ENCODE peak calls at places on chromosome 7, in seven cellular contexts. W, H, L, E, S, C and J are unnamed samples. For H3K4me1 and H3K9me3, the result is how much of the 10 kb centered on the place peaks cover.

GRCh38 chr7:127392182-127392565 is 334 bp downstream of the ZNF800 start:
- DNase-seq in S (peak), E (no peak), W (no peak), H (peak), L (peak), C (peak), J (peak)

GRCh38 chr7:139610595-139610994 is 87.1 kb downstream of the CLEC2L start:
- DNase-seq in W (no peak), H (no peak), L (no peak), E (no peak), S (no peak), C (no peak), J (no peak)

GRCh38 chr7:131106681-131107342 is 220.9 kb upstream of the MKLN1 start:
- DNase-seq in E (no peak), S (peak), H (peak), C (peak), W (peak), L (no peak), J (peak)

GRCh38 chr7:36216063-36216684 is 63.1 kb downstream of the EEPD1 start:
- DNase-seq in H (no peak), L (peak), S (no peak), W (no peak), C (no peak), E (no peak), J (no peak)

GRCh38 chr7:73436031-73436929 is 2.7 kb downstream of the FZD9 start:
- DNase-seq in S (no peak), H (no peak), C (no peak), W (no peak), L (no peak), E (no peak), J (no peak)

GRCh38 chr7:50608196-50608906 is 43.1 kb upstream of the DDC start:
- DNase-seq in W (no peak), C (no peak), E (no peak), L (no peak), S (no peak), H (no peak), J (peak)

GRCh38 chr7:36387437-36388345 is 2.0 kb upstream of the ANLN start:
- DNase-seq in C (no peak), S (no peak), E (peak), H (no peak), L (no peak), W (no peak), J (no peak)

GRCh38 chr7:106891545-106892410 is 26.7 kb downstream of the PIK3CG start:
- DNase-seq in S (no peak), L (peak), H (no peak), W (peak), E (no peak), C (no peak), J (no peak)

GRCh38 chr7:150479023-150479716 is 28.7 kb downstream of the GIMAP8 start:
- DNase-seq in E (no peak), W (no peak), H (no peak), C (no peak), S (no peak), L (no peak), J (peak)

GRCh38 chr7:42661312-42661711 is 250.6 kb downstream of the C7orf25 start:
- DNase-seq in L (peak), S (no peak), E (peak), H (no peak), C (no peak), W (no peak), J (no peak)

GRCh38 chr7:96664793-96665192 is 44.9 kb downstream of the SEM1 start:
- DNase-seq in W (no peak), S (no peak), C (no peak), H (no peak), L (no peak), E (no peak), J (no peak)

GRCh38 chr7:115417662-115418061 is 495.8 kb downstream of the MDFIC start:
- DNase-seq in E (no peak), H (no peak), W (peak), L (no peak), S (no peak), C (no peak), J (no peak)

GRCh38 chr7:1455241-1455939 is 3.9 kb downstream of the MICALL2 start:
- DNase-seq in L (no peak), C (peak), E (peak), S (peak), W (peak), H (no peak), J (no peak)

GRCh38 chr7:103347507-103348267 is at the start of gene PSMC2:
- DNase-seq in L (peak), E (peak), S (peak), H (peak), C (peak), W (peak), J (peak)

GRCh38 chr7:22853674-22854157 is 31.1 kb upstream of the TOMM7 start:
- DNase-seq in C (no peak), L (peak), S (peak), E (peak), W (peak), H (no peak), J (no peak)

GRCh38 chr7:129169705-129170319 is 18.6 kb upstream of the SMO start:
- DNase-seq in C (no peak), L (no peak), H (no peak), W (peak), E (no peak), S (no peak), J (no peak)

GRCh38 chr7:17297243-17297642 is 1.2 kb upstream of the AHR start:
- DNase-seq in L (no peak), C (no peak), W (no peak), S (no peak), H (no peak), E (no peak), J (no peak)

GRCh38 chr7:1027285-1028043 is 16.9 kb upstream of the GPR146 start:
- DNase-seq in L (peak), W (peak), E (no peak), H (peak), S (peak), C (no peak), J (no peak)

GRCh38 chr7:3064077-3064476 is 20.4 kb upstream of the CARD11 start:
- DNase-seq in S (no peak), C (no peak), L (no peak), W (no peak), H (no peak), E (no peak), J (no peak)

GRCh38 chr7:86222806-86223205 is 420.9 kb upstream of the GRM3 start:
- DNase-seq in S (no peak), L (no peak), E (no peak), C (no peak), H (no peak), W (no peak), J (no peak)

GRCh38 chr7:92714767-92715166 is 121.6 kb downstream of the CDK6 start:
- DNase-seq in C (no peak), H (no peak), E (no peak), W (no peak), S (no peak), L (no peak), J (no peak)

GRCh38 chr7:35697414-35698175 is 2.7 kb upstream of the HERPUD2 start:
- DNase-seq in W (no peak), S (no peak), E (no peak), H (no peak), L (peak), C (no peak), J (no peak)

GRCh38 chr7:99624487-99624886 is 7.7 kb downstream of the ZSCAN25 start:
- DNase-seq in H (no peak), C (no peak), W (no peak), S (no peak), E (no peak), L (no peak), J (peak)

GRCh38 chr7:150954201-150954985 is 23.7 kb downstream of the KCNH2 start:
- DNase-seq in L (no peak), E (no peak), W (no peak), S (no peak), C (no peak), H (no peak), J (no peak)

GRCh38 chr7:20783131-20783715 is 3.5 kb downstream of the SP8 start:
- DNase-seq in C (no peak), S (no peak), E (no peak), W (no peak), L (no peak), H (no peak), J (no peak)

GRCh38 chr7:962401-963081 is 8.1 kb upstream of the ADAP1 start:
- DNase-seq in L (no peak), C (peak), S (no peak), E (no peak), H (no peak), W (no peak), J (no peak)

GRCh38 chr7:1210321-1210978 is 22.2 kb upstream of the UNCX start:
- DNase-seq in L (peak), S (no peak), C (no peak), W (no peak), H (no peak), E (no peak), J (no peak)

GRCh38 chr7:84412161-84412969 is 217.8 kb upstream of the SEMA3A start:
- DNase-seq in E (peak), L (peak), C (no peak), S (no peak), H (no peak), W (no peak), J (no peak)

GRCh38 chr7:38704751-38705150 is 73.6 kb upstream of the AMPH start:
- DNase-seq in E (no peak), L (no peak), W (no peak), H (no peak), S (no peak), C (no peak), J (no peak)

GRCh38 chr7:48299580-48300169 is 128.4 kb downstream of the ABCA13 start:
- DNase-seq in H (peak), C (no peak), L (peak), E (peak), W (peak), S (no peak), J (peak)

GRCh38 chr7:13603661-13604060 is 385.8 kb downstream of the ETV1 start:
- DNase-seq in S (no peak), W (no peak), C (no peak), E (no peak), L (no peak), H (no peak), J (no peak)

GRCh38 chr7:107579546-107579880 is 533 bp upstream of the BCAP29 start:
- DNase-seq in L (no peak), E (no peak), S (no peak), H (no peak), C (no peak), W (no peak), J (no peak)

GRCh38 chr7:2777898-2778535 is 66.1 kb downstream of the GNA12 start:
- DNase-seq in H (no peak), E (no peak), L (no peak), C (no peak), S (no peak), W (no peak), J (no peak)

GRCh38 chr7:33494473-33494872 is 365.1 kb downstream of the BBS9 start:
- DNase-seq in S (no peak), E (no peak), L (no peak), W (no peak), H (no peak), C (no peak), J (no peak)

DNA sequence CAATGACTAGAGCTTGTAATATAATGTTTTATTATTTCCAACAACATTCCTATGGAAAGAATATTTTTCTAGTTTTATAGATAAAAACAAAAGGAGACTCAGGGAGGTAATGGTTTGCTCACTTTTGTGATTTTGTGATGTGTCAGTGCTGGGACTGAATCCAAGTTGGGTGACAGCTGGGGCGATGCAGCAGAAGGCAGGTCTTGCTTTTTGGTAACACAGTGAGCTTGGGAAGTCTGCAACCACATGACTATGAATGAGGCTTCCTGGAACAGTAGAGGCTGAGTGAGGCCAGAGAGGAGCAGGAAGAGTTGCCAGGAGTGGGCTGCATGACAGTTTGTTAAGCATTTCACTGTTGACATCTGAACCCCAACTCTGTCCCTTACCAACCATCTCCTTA is 4.9 kb upstream of the YKT6 start:
- DNase-seq in E (no peak), H (no peak), S (no peak), C (no peak), W (no peak), L (no peak), J (no peak)
- H3K4me1 ChIP-seq in E (under half), H (under half), S (under half), C (under half), W (under half), L (under half), J (under half)

DNA sequence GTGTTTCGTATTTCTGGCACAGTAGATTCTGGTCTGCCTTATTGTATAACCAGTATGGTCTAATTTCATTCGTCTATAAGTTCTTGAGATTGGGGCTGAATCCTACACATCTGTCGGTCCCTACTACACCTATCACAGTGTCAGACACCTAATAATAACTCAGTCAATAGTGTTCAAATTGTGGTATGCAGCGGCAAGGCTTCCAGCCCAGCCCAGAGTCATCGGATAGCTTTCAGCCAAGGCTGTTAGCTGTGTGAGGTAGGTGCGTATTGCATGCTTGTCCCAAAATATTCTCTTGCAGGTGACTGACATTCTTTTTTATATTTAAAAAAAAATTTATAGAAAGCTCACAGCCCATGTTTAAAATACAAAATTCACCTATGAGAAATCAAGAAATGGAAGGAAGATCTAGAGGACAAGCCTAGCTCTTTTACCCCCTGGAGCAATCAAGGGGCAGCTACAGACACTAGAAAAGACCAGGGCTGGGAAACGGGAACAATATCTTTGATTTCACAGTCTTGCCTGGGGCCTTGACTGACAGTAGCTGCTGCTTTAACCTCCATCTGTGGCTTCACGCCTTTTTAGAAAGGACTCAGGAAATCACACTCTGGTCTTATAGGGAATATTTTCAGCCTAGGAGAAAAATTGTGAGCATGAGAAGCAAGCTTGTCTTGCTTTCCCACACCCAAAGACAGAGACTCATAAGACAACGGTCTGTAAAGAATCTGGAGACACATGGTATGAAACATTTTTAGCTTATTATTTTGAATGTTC is 9.5 kb upstream of the ASB4 start:
- DNase-seq in L (peak), C (no peak), S (no peak), H (no peak), W (no peak), E (no peak), J (no peak)
- H3K9me3 ChIP-seq in L (under half), C (under half), S (under half), H (under half), W (under half), E (under half), J (under half)

GRCh38 chr7:28178537-28178936 is 2.1 kb downstream of the JAZF1 start:
- DNase-seq in S (no peak), L (no peak), W (no peak), H (no peak), E (no peak), C (no peak), J (no peak)

GRCh38 chr7:28179081-28180030 is 1.2 kb downstream of the JAZF1 start:
- DNase-seq in L (peak), C (peak), S (peak), W (peak), E (no peak), H (peak), J (peak)

GRCh38 chr7:28180031-28180363 is 598 bp downstream of the JAZF1 start:
- DNase-seq in C (no peak), H (peak), E (no peak), W (no peak), S (no peak), L (no peak), J (no peak)

GRCh38 chr7:28181921-28182517 is 1.4 kb upstream of the JAZF1 start:
- DNase-seq in E (no peak), S (no peak), C (no peak), W (no peak), H (no peak), L (no peak), J (no peak)

GRCh38 chr7:28180364-28181147 is at the start of gene JAZF1:
- DNase-seq in S (peak), E (no peak), W (peak), C (peak), H (peak), L (peak), J (peak)
- H3K27ac ChIP-seq in S (peak), E (no peak), W (no peak), C (peak), H (no peak), L (no peak), J (peak)

GRCh38 chr7:4973728-4974198 is 14.8 kb upstream of the MMD2 start:
- DNase-seq in L (peak), C (peak), S (peak), E (peak), H (peak), W (peak), J (peak)
- H3K4me1 ChIP-seq in L (under half), C (under half), S (under half), E (under half), H (under half), W (under half), J (under half)

DNA sequence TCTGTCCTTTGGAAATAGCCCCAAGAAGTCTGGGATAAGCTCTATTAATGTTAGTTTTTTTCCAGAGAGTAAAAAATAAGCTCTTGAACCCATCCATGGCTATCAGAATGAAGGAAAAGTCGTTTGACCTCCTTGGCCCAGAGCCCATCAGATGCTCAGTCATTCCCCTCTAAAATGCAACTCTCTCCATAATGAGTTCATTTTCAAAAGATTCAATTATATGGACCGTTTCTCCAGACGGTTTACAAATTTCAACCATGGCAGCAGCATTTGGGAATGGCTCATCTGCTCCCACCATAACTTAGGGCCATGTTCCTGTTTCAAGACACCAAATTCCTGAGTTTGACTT is 220.0 kb downstream of the PTPRN2 start:
- DNase-seq in E (no peak), L (no peak), C (no peak), W (no peak), H (no peak), S (no peak), J (no peak)
- H3K9me3 ChIP-seq in E (under half), L (under half), C (under half), W (under half), H (under half), S (under half), J (under half)

DNA sequence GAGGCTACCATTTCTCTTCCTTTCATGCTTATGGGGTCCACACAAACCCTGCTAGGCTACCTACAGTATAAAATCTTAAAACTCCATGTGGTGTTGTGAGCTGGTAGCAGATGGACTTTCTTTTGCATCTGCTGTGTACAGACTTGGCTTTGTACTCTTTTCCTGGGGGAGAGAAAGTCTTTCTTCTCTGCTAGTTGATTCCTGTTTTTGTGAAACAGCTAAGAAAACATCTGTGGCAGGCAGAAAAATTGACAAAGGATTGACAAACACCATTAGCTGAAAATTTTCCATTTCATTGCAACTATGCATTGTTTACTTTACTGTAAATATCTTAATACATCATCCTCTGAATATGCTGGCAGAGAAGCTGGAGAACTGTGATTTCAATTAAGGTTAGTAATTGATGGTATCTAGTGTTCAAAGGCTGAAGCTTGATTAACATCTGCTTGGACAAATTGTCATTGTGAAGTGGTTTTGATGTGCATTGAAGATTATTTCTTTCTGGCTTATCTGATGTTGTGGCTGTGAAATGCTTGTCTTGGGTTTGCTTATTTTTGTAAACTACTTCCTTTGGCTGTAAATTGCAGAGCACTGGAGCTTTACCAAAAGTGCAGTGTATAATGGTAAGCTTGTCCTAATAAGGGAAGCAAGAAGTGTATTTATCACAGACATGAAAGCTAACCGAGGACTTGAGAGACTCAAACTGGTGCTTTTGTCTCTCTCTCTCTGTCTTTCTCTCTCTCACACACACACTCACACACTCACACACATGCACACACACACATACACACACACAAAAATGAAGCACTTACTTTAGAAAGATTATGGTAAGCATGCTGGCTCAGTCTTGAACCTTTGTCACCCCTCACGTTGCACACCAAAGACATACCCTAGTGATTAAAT is at the start of gene FOXP2:
- DNase-seq in W (no peak), H (no peak), C (no peak), S (no peak), E (no peak), L (peak), J (no peak)
- H3K27ac ChIP-seq in W (no peak), H (no peak), C (no peak), S (peak), E (no peak), L (no peak), J (no peak)